ENCODE peak calls at places on chromosomes 13 and 19, in four cellular contexts. One of them, this sample, is unnamed.

GRCh38 chr19:40663712-40664692 is 26.4 kb downstream of the NUMBL start:
- DNase-seq in mesendoderm: peak; percentile 45
- DNase-seq in Karpas-422: peak; percentile 58
- DNase-seq in amniotic stem cell: no peak
- DNase-seq in this sample: no peak

GRCh38 chr19:13093407-13094284 is 9.0 kb downstream of the LYL1 start:
- DNase-seq in amniotic stem cell: peak; percentile 51
- DNase-seq in mesendoderm: peak; percentile 95
- DNase-seq in Karpas-422: peak; percentile 94
- DNase-seq in this sample: peak; percentile 93

GRCh38 chr13:104024416-104025170 is 958.4 kb upstream of the SLC10A2 start:
- DNase-seq in mesendoderm: no peak
- DNase-seq in Karpas-422: no peak
- DNase-seq in amniotic stem cell: no peak
- DNase-seq in this sample: no peak

GRCh38 chr13:80448725-80449124 is 107.8 kb upstream of the SPRY2 start:
- DNase-seq in mesendoderm: no peak
- DNase-seq in amniotic stem cell: no peak
- DNase-seq in Karpas-422: no peak
- DNase-seq in this sample: no peak

GRCh38 chr19:3687774-3688706 is 12.2 kb downstream of the PIP5K1C start:
- DNase-seq in amniotic stem cell: no peak
- DNase-seq in mesendoderm: peak; percentile 58
- DNase-seq in Karpas-422: no peak
- DNase-seq in this sample: no peak

GRCh38 chr13:98842074-98842473 is 89.6 kb upstream of the SLC15A1 start:
- DNase-seq in Karpas-422: no peak
- DNase-seq in mesendoderm: no peak
- DNase-seq in amniotic stem cell: no peak
- DNase-seq in this sample: peak; percentile 34

GRCh38 chr13:108609353-108609752 is 20.1 kb upstream of the MYO16 start:
- DNase-seq in amniotic stem cell: peak; percentile 5
- DNase-seq in Karpas-422: peak; percentile 45
- DNase-seq in mesendoderm: peak; percentile 66
- DNase-seq in this sample: peak; percentile 29

GRCh38 chr19:33273881-33274662 is 28.3 kb downstream of the CEBPA start:
- DNase-seq in Karpas-422: no peak
- DNase-seq in amniotic stem cell: peak; percentile 58
- DNase-seq in mesendoderm: no peak
- DNase-seq in this sample: no peak

GRCh38 chr13:37418490-37418889 is 180.1 kb downstream of the POSTN start:
- DNase-seq in Karpas-422: no peak
- DNase-seq in amniotic stem cell: no peak
- DNase-seq in mesendoderm: no peak
- DNase-seq in this sample: no peak

GRCh38 chr13:33633701-33634525 is 184.0 kb upstream of the RFC3 start:
- DNase-seq in amniotic stem cell: no peak
- DNase-seq in mesendoderm: peak; percentile 75
- DNase-seq in Karpas-422: no peak
- DNase-seq in this sample: no peak

GRCh38 chr13:113573065-113573464 is 11.5 kb upstream of the TFDP1 start:
- DNase-seq in amniotic stem cell: no peak
- DNase-seq in mesendoderm: no peak
- DNase-seq in Karpas-422: no peak
- DNase-seq in this sample: no peak

GRCh38 chr13:114151565-114152284 is 19.3 kb upstream of the RASA3 start:
- DNase-seq in Karpas-422: no peak
- DNase-seq in amniotic stem cell: no peak
- DNase-seq in mesendoderm: no peak
- DNase-seq in this sample: no peak

GRCh38 chr13:19860884-19861655 is 2.4 kb downstream of the ZMYM5 start:
- DNase-seq in amniotic stem cell: no peak
- DNase-seq in mesendoderm: peak; percentile 62
- DNase-seq in Karpas-422: no peak
- DNase-seq in this sample: no peak

GRCh38 chr19:14318873-14319272 is 62.4 kb upstream of the ADGRE5 start:
- DNase-seq in mesendoderm: peak; percentile 23
- DNase-seq in Karpas-422: no peak
- DNase-seq in amniotic stem cell: no peak
- DNase-seq in this sample: no peak

GRCh38 chr19:30525383-30525782 is 153.2 kb downstream of the ZNF536 start:
- DNase-seq in mesendoderm: no peak
- DNase-seq in Karpas-422: no peak
- DNase-seq in amniotic stem cell: no peak
- DNase-seq in this sample: no peak

GRCh38 chr13:112756511-112756966 is 66.7 kb downstream of the ATP11A start:
- DNase-seq in mesendoderm: no peak
- DNase-seq in Karpas-422: no peak
- DNase-seq in amniotic stem cell: no peak
- DNase-seq in this sample: no peak

GRCh38 chr13:26255717-26256277 is 1.9 kb downstream of the CDK8 start:
- DNase-seq in amniotic stem cell: no peak
- DNase-seq in Karpas-422: no peak
- DNase-seq in mesendoderm: no peak
- DNase-seq in this sample: peak; percentile 63

GRCh38 chr13:31538067-31539042 is 201.0 kb upstream of the RXFP2 start:
- DNase-seq in amniotic stem cell: peak; percentile 47
- DNase-seq in Karpas-422: no peak
- DNase-seq in mesendoderm: peak; percentile 56
- DNase-seq in this sample: peak; percentile 17

GRCh38 chr19:11179716-11180297 is 17.5 kb downstream of the KANK2 start:
- DNase-seq in Karpas-422: no peak
- DNase-seq in amniotic stem cell: no peak
- DNase-seq in mesendoderm: no peak
- DNase-seq in this sample: peak; percentile 19

GRCh38 chr13:46134961-46135522 is 30.2 kb upstream of the CPB2 start:
- DNase-seq in mesendoderm: peak; percentile 77
- DNase-seq in amniotic stem cell: no peak
- DNase-seq in Karpas-422: no peak
- DNase-seq in this sample: no peak

GRCh38 chr13:52348081-52348480 is 57.9 kb downstream of the THSD1 start:
- DNase-seq in Karpas-422: no peak
- DNase-seq in mesendoderm: no peak
- DNase-seq in amniotic stem cell: peak; percentile 69
- DNase-seq in this sample: no peak

GRCh38 chr19:18428173-18428836 is 9.1 kb downstream of the SSBP4 start:
- DNase-seq in Karpas-422: no peak
- DNase-seq in mesendoderm: no peak
- DNase-seq in amniotic stem cell: no peak
- DNase-seq in this sample: no peak

GRCh38 chr19:55626350-55626749 is 2.0 kb upstream of the ZNF784 start:
- DNase-seq in amniotic stem cell: no peak
- DNase-seq in mesendoderm: no peak
- DNase-seq in Karpas-422: no peak
- DNase-seq in this sample: no peak

GRCh38 chr13:21420706-21421105 is 38.4 kb downstream of the ZDHHC20 start:
- DNase-seq in Karpas-422: no peak
- DNase-seq in amniotic stem cell: peak; percentile 6
- DNase-seq in mesendoderm: no peak
- DNase-seq in this sample: no peak

GRCh38 chr19:1269478-1270167 is 491 bp downstream of the CIRBP start:
- DNase-seq in amniotic stem cell: peak; percentile 59
- DNase-seq in Karpas-422: peak; percentile 94
- DNase-seq in mesendoderm: peak; percentile 90
- DNase-seq in this sample: peak; percentile 88

GRCh38 chr13:72384879-72385278 is 342.6 kb downstream of the MZT1 start:
- DNase-seq in mesendoderm: peak; percentile 5
- DNase-seq in Karpas-422: no peak
- DNase-seq in amniotic stem cell: no peak
- DNase-seq in this sample: no peak

GRCh38 chr13:74206061-74206561 is 71.9 kb upstream of the KLF12 start:
- DNase-seq in amniotic stem cell: peak; percentile 28
- DNase-seq in mesendoderm: peak; percentile 40
- DNase-seq in Karpas-422: no peak
- DNase-seq in this sample: no peak

GRCh38 chr19:35135389-35135909 is 590 bp upstream of the LGI4 start:
- DNase-seq in mesendoderm: peak; percentile 86
- DNase-seq in Karpas-422: peak; percentile 90
- DNase-seq in amniotic stem cell: peak; percentile 23
- DNase-seq in this sample: peak; percentile 82

GRCh38 chr19:46803555-46803954 is 15.2 kb upstream of the SLC1A5 start:
- DNase-seq in amniotic stem cell: no peak
- DNase-seq in Karpas-422: no peak
- DNase-seq in mesendoderm: peak; percentile 76
- DNase-seq in this sample: no peak

GRCh38 chr13:32548837-32549236 is 10.2 kb upstream of the N4BP2L2 start:
- DNase-seq in amniotic stem cell: no peak
- DNase-seq in Karpas-422: no peak
- DNase-seq in mesendoderm: no peak
- DNase-seq in this sample: no peak

GRCh38 chr13:42110410-42111155 is 62.1 kb downstream of the DGKH start:
- DNase-seq in amniotic stem cell: no peak
- DNase-seq in Karpas-422: peak; percentile 89
- DNase-seq in mesendoderm: peak; percentile 49
- DNase-seq in this sample: peak; percentile 87

GRCh38 chr13:99277629-99278028 is 19.4 kb upstream of the GPR18 start:
- DNase-seq in amniotic stem cell: no peak
- DNase-seq in mesendoderm: no peak
- DNase-seq in Karpas-422: no peak
- DNase-seq in this sample: no peak

GRCh38 chr19:5718579-5719273 is 1.2 kb downstream of the LONP1 start:
- DNase-seq in mesendoderm: peak; percentile 84
- DNase-seq in Karpas-422: peak; percentile 67
- DNase-seq in amniotic stem cell: peak; percentile 59
- DNase-seq in this sample: peak; percentile 79

GRCh38 chr19:16595097-16595496 is 22.9 kb upstream of the SLC35E1 start:
- DNase-seq in amniotic stem cell: no peak
- DNase-seq in mesendoderm: no peak
- DNase-seq in Karpas-422: no peak
- DNase-seq in this sample: no peak

GRCh38 chr13:20921572-20921971 is 19.0 kb upstream of the XPO4 start:
- DNase-seq in mesendoderm: no peak
- DNase-seq in Karpas-422: no peak
- DNase-seq in amniotic stem cell: no peak
- DNase-seq in this sample: no peak

GRCh38 chr19:35021596-35021995 is 8.7 kb upstream of the SCN1B start:
- DNase-seq in Karpas-422: no peak
- DNase-seq in amniotic stem cell: no peak
- DNase-seq in mesendoderm: no peak
- DNase-seq in this sample: no peak

GRCh38 chr19:2302319-2303208 is 5.4 kb downstream of the LINGO3 start:
- DNase-seq in mesendoderm: peak; percentile 52
- DNase-seq in amniotic stem cell: no peak
- DNase-seq in Karpas-422: no peak
- DNase-seq in this sample: no peak

GRCh38 chr19:13008926-13009787 is 13.9 kb downstream of the NFIX start:
- DNase-seq in mesendoderm: peak; percentile 57
- DNase-seq in amniotic stem cell: no peak
- DNase-seq in Karpas-422: no peak
- DNase-seq in this sample: no peak

This sample was measured in NAMALWA.